ENCODE peak calls at places on chromosomes 5 and 9, in four cellular contexts. Q is body of pancreas, F is tibial artery, K is mesendoderm. H is an unnamed sample.

GRCh38 chr5:141031006-141031405 is 20.2 kb upstream of the PCDHB1 start:
- DNase-seq in Q (no peak), F (no peak), K (no peak), H (no peak)

GRCh38 chr5:81755320-81755719 is 4.4 kb upstream of the SSBP2 start:
- DNase-seq in Q (peak), F (peak), K (peak), H (peak)

GRCh38 chr5:107889387-107889786 is 218.7 kb upstream of the EFNA5 start:
- DNase-seq in Q (no peak), F (no peak), K (no peak), H (no peak)

GRCh38 chr9:116087751-116088194 is 65.8 kb upstream of the PAPPA start:
- DNase-seq in Q (no peak), F (no peak), K (peak), H (no peak)

GRCh38 chr5:96149546-96149945 is 187.9 kb upstream of the ELL2 start:
- DNase-seq in Q (no peak), F (no peak), K (peak), H (peak)

GRCh38 chr9:35688558-35689350 is 971 bp downstream of the TPM2 start:
- DNase-seq in Q (no peak), F (no peak), K (no peak), H (no peak)

GRCh38 chr5:173094012-173094661 is 38.0 kb downstream of the CREBRF start:
- DNase-seq in Q (no peak), F (no peak), K (no peak), H (peak)

GRCh38 chr9:107782381-107782780 is 292.8 kb upstream of the KLF4 start:
- DNase-seq in Q (no peak), F (no peak), K (no peak), H (peak)

GRCh38 chr5:179878222-179879002 is 19.8 kb upstream of the MRNIP start:
- DNase-seq in Q (no peak), F (no peak), K (no peak), H (no peak)

GRCh38 chr5:44794371-44794770 is 14.4 kb upstream of the MRPS30 start:
- DNase-seq in Q (no peak), F (no peak), K (no peak), H (no peak)

GRCh38 chr5:170818222-170818621 is 34.7 kb downstream of the GABRP start:
- DNase-seq in Q (no peak), F (no peak), K (no peak), H (peak)

GRCh38 chr9:129549684-129550083 is 71.2 kb downstream of the C9orf50 start:
- DNase-seq in Q (no peak), F (peak), K (no peak), H (no peak)

GRCh38 chr5:38621331-38621730 is 64.9 kb upstream of the LIFR start:
- DNase-seq in Q (no peak), F (no peak), K (peak), H (no peak)

GRCh38 chr9:87742813-87743428 is 17.0 kb downstream of the CTSL start:
- DNase-seq in Q (no peak), F (no peak), K (no peak), H (no peak)

GRCh38 chr5:147451125-147451524 is 58.7 kb downstream of the DPYSL3 start:
- DNase-seq in Q (no peak), F (no peak), K (peak), H (no peak)

GRCh38 chr5:147455321-147455720 is 54.5 kb downstream of the DPYSL3 start:
- DNase-seq in Q (no peak), F (peak), K (peak), H (peak)

GRCh38 chr5:147450596-147450995 is 59.3 kb downstream of the DPYSL3 start:
- DNase-seq in Q (no peak), F (no peak), K (peak), H (no peak)

GRCh38 chr5:147453901-147454814 is 55.7 kb downstream of the DPYSL3 start:
- DNase-seq in Q (peak), F (peak), K (peak), H (no peak)

DNA sequence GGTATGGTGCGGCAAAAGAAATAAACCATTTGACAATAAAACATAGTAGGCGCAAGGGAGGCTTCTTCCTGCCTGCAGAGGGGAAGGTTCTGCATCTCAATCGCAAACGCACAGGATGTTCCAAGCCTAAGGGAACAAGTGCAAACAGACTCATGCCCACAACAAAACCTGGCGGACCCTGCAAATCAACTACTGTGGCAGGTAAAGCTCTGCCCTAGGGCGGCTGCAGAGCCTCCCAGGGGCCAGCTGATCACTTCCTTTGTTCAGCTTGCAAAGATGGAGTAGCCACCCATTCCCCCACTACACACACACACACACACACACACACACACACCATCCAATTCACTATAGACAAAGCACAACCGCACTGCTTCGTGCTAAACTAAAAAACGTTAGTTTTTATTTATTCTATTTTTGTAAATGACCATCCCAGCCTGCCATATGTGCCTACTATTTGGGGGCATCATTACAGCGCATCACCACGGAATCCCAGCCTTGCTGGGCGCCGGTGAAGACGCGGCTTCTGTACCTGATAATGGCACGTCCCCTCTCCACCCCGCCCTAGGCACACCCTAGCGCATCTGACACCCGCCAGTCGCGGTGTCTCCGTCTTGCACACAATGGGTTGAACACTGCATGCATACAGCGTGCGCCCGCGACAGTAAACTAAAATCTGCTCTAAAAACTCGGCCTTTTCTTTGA is 57.6 kb downstream of the DPYSL3 start:
- DNase-seq in Q (no peak), F (peak), K (peak), H (no peak)
- H3K4me3 ChIP-seq in Q (no peak), F (peak), K (peak), H (peak)

GRCh38 chr9:132239999-132240859 is 78.4 kb downstream of the NTNG2 start:
- DNase-seq in Q (peak), F (peak), K (no peak), H (no peak)
- H3K4me3 ChIP-seq in Q (no peak), F (peak), K (peak), H (no peak)

GRCh38 chr5:56160723-56161445 is 72.2 kb downstream of the ANKRD55 start:
- DNase-seq in Q (no peak), F (no peak), K (peak), H (no peak)
- H3K4me3 ChIP-seq in Q (no peak), F (no peak), K (no peak), H (no peak)

GRCh38 chr5:157610990-157611389 is 35.4 kb upstream of the ADAM19 start:
- DNase-seq in Q (no peak), F (no peak), K (peak), H (no peak)
- H3K4me3 ChIP-seq in Q (no peak), F (no peak), K (no peak), H (no peak)

DNA sequence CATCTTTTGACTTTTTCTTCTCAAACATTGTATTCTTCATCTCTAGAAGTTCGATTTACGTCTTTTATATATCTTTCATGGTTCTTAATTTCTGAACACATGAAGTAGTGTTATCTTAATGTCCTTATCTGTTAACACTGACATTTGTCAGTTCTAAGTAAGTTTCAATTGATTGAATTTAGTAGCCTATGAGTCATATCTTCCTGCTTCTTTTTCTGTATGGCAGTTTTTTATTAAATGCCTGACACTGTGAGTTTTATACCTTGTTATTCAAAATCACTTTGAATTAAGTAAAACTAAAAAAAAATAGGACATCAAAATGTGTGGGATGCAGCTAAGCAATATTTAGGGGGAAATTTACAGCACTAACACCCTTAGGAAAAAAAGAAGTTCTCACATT is 707.0 kb upstream of the ACO1 start:
- DNase-seq in Q (no peak), F (no peak), K (no peak), H (no peak)
- H3K4me3 ChIP-seq in Q (no peak), F (no peak), K (no peak), H (no peak)

DNA sequence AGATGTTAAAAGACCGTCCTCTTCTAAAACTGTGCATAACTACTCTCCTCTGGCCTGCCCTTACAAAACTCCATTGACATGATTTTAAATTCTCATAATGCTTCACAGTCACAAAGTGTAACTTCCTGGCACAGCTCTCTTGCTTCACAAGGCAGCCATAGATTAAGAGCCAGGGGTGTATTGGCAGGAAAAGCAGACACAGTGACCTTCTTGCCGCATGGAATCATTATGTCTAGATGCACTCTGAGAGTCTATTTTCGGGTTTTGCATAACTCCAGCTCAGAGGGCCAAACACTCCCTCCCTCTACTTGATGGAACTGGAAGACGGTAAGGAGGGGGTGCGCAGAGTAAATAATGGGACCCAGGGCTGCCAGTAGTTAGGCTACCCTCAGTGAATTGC is 110.1 kb downstream of the MARCHF3 start:
- DNase-seq in Q (no peak), F (no peak), K (no peak), H (no peak)
- H3K4me3 ChIP-seq in Q (no peak), F (no peak), K (no peak), H (no peak)

GRCh38 chr5:181064987-181065386 is 24.9 kb downstream of the BTNL9 start:
- DNase-seq in Q (no peak), F (no peak), K (no peak), H (no peak)

GRCh38 chr5:181069767-181070491 is 29.9 kb downstream of the BTNL9 start:
- DNase-seq in Q (no peak), F (no peak), K (peak), H (no peak)

GRCh38 chr5:181071257-181071656 is 31.2 kb downstream of the BTNL9 start:
- DNase-seq in Q (no peak), F (no peak), K (no peak), H (no peak)

GRCh38 chr5:181070523-181070922 is 30.5 kb downstream of the BTNL9 start:
- DNase-seq in Q (no peak), F (no peak), K (no peak), H (no peak)
- H3K4me3 ChIP-seq in Q (no peak), F (no peak), K (no peak), H (no peak)

H was measured in AG09309.